ENCODE peak calls at places on chromosomes 11 and 22, in ten cellular contexts. R is activated CD8-positive, alpha-beta memory T cell treated with anti-CD3 and anti-CD28 coated beads for 48 hours; A is kidney epithelial cell; O is NCI-H774; I is ELF-1; K is H9; M is heart right ventricle; Q is SW480; Y is choroid plexus epithelial cell; G is globus pallidus. V is an unnamed sample.

GRCh38 chr22:48758021-48758561 is 1069.6 kb downstream of the BRD1 start:
- DNase-seq in K (peak; percentile 20), M (no peak), G (no peak), I (peak; percentile 3), Q (peak; percentile 58), R (no peak), A (no peak), Y (no peak), O (no peak), V (no peak)

GRCh38 chr22:40922484-40923303 is 28.5 kb upstream of the RBX1 start:
- DNase-seq in R (no peak), K (no peak), O (peak; percentile 0), M (no peak), Q (peak; percentile 55), I (peak; percentile 6), Y (peak; percentile 85), A (peak; percentile 38), G (peak; percentile 57), V (no peak)

GRCh38 chr11:103091441-103091809 is 535 bp downstream of the DCUN1D5 start:
- DNase-seq in Q (peak; percentile 70), R (peak; percentile 27), K (peak; percentile 39), O (peak; percentile 19), G (no peak), A (no peak), Y (peak; percentile 48), I (peak; percentile 55), M (peak; percentile 33), V (no peak)

GRCh38 chr22:47188337-47189055 is 426.0 kb downstream of the TBC1D22A start:
- DNase-seq in R (no peak), Y (no peak), G (no peak), M (no peak), A (no peak), K (peak; percentile 19), O (no peak), Q (peak; percentile 75), I (no peak), V (no peak)

GRCh38 chr11:68598816-68599653 is 85.3 kb upstream of the GAL start:
- DNase-seq in Y (peak; percentile 25), A (no peak), G (no peak), Q (no peak), R (no peak), I (no peak), M (no peak), O (no peak), K (no peak), V (no peak)

GRCh38 chr11:94511932-94512781 is at the start of gene C11orf97:
- DNase-seq in M (peak; percentile 61), A (no peak), K (peak; percentile 86), O (peak; percentile 54), R (peak; percentile 23), Q (peak; percentile 46), I (peak; percentile 94), Y (peak; percentile 48), G (no peak), V (peak; percentile 65)

GRCh38 chr11:92552942-92553341 is 328.3 kb downstream of the FAT3 start:
- DNase-seq in K (no peak), O (no peak), G (no peak), I (no peak), A (no peak), Y (peak; percentile 20), R (no peak), Q (no peak), M (no peak), V (no peak)

GRCh38 chr22:27136596-27136995 is 479.2 kb downstream of the MIAT start:
- DNase-seq in O (no peak), G (no peak), Y (no peak), Q (no peak), I (no peak), K (no peak), M (no peak), R (no peak), A (no peak), V (no peak)

GRCh38 chr11:65645710-65646109 is 7.8 kb downstream of the SIPA1 start:
- DNase-seq in A (no peak), R (no peak), O (no peak), K (no peak), Q (peak; percentile 44), Y (peak; percentile 65), G (no peak), I (no peak), M (no peak), V (no peak)

GRCh38 chr11:17734418-17734911 is at the start of gene KCNC1:
- DNase-seq in O (peak; percentile 74), G (peak; percentile 15), Y (peak; percentile 43), I (peak; percentile 37), R (no peak), Q (peak; percentile 61), A (no peak), K (peak; percentile 56), M (peak; percentile 33), V (peak; percentile 20)

GRCh38 chr11:66569076-66569475 is 670 bp upstream of the CTSF start:
- DNase-seq in I (no peak), O (no peak), Q (no peak), A (no peak), G (no peak), Y (no peak), M (no peak), K (no peak), R (no peak), V (no peak)

GRCh38 chr22:35399678-35400334 is at the start of gene MCM5:
- DNase-seq in Y (peak; percentile 98), A (peak; percentile 90), I (peak; percentile 98), Q (peak; percentile 95), M (peak; percentile 96), K (peak; percentile 97), O (peak; percentile 87), R (peak; percentile 89), G (peak; percentile 97), V (peak; percentile 96)

GRCh38 chr22:20985720-20986119 is 3.6 kb downstream of the LZTR1 start:
- DNase-seq in K (no peak), R (no peak), G (no peak), I (no peak), Q (no peak), M (no peak), O (no peak), A (no peak), Y (no peak), V (no peak)

GRCh38 chr22:36855478-36855877 is 5.3 kb upstream of the NCF4 start:
- DNase-seq in K (no peak), Y (no peak), M (no peak), I (no peak), G (no peak), Q (no peak), O (no peak), R (no peak), A (no peak), V (no peak)

GRCh38 chr11:116518141-116518540 is 254.6 kb downstream of the BUD13 start:
- DNase-seq in Q (no peak), R (no peak), Y (no peak), A (no peak), O (no peak), K (peak; percentile 12), G (no peak), M (no peak), I (no peak), V (no peak)

GRCh38 chr22:46026907-46027218 is 49.9 kb upstream of the WNT7B start:
- DNase-seq in G (no peak), M (no peak), R (no peak), O (no peak), Y (no peak), Q (no peak), K (no peak), A (no peak), I (no peak), V (no peak)

GRCh38 chr11:93017821-93018690 is 48.6 kb downstream of the MTNR1B start:
- DNase-seq in K (no peak), O (no peak), Q (peak; percentile 8), Y (peak; percentile 46), A (no peak), M (no peak), R (no peak), G (no peak), I (peak; percentile 60), V (no peak)

GRCh38 chr11:10233581-10233980 is 60.4 kb downstream of the SBF2 start:
- DNase-seq in G (no peak), O (no peak), R (no peak), Q (no peak), M (no peak), A (peak; percentile 38), K (no peak), I (peak; percentile 22), Y (peak; percentile 73), V (no peak)

GRCh38 chr11:91163619-91164451 is 941.0 kb upstream of the CHORDC1 start:
- DNase-seq in R (no peak), A (peak; percentile 65), Q (no peak), G (no peak), I (no peak), K (no peak), Y (peak; percentile 74), O (peak; percentile 27), M (no peak), V (no peak)

GRCh38 chr22:26606611-26607010 is 11.2 kb downstream of the CRYBB1 start:
- DNase-seq in Q (no peak), R (no peak), M (no peak), G (no peak), Y (peak; percentile 47), K (no peak), I (no peak), A (no peak), O (no peak), V (no peak)

GRCh38 chr22:31229402-31230140 is 17.5 kb downstream of the LIMK2 start:
- DNase-seq in Q (no peak), M (no peak), G (no peak), I (no peak), A (no peak), Y (peak; percentile 60), R (no peak), O (no peak), K (no peak), V (no peak)

GRCh38 chr11:122900803-122901202 is 18.2 kb downstream of the JHY start:
- DNase-seq in G (no peak), A (no peak), R (no peak), M (no peak), O (peak; percentile 16), Y (peak; percentile 59), K (no peak), Q (no peak), I (no peak), V (no peak)

GRCh38 chr11:9565822-9566560 is 7.5 kb upstream of the WEE1 start:
- DNase-seq in I (peak; percentile 95), A (peak; percentile 100), O (peak; percentile 89), K (peak; percentile 89), R (no peak), M (no peak), Y (peak; percentile 100), Q (peak; percentile 100), G (no peak), V (no peak)

GRCh38 chr11:60844045-60844869 is 2.3 kb downstream of the CCDC86 start:
- DNase-seq in K (no peak), Y (peak; percentile 44), I (no peak), M (no peak), R (no peak), Q (no peak), A (no peak), G (no peak), O (no peak), V (no peak)

GRCh38 chr22:40325315-40325714 is 21.0 kb upstream of the ADSL start:
- DNase-seq in G (no peak), Y (no peak), A (no peak), O (no peak), Q (no peak), K (no peak), M (no peak), R (peak; percentile 45), I (no peak), V (no peak)